ENCODE peak calls at places on chromosomes 4 and X, in eight cellular contexts. One of them, this sample, is unnamed.

GRCh38 chr4:61572160-61572559 is 372.0 kb downstream of the ADGRL3 start:
- DNase-seq in fibroblast of lung: peak; percentile 60
- DNase-seq in lower leg skin: no peak
- DNase-seq in suprapubic skin: no peak
- DNase-seq in hepatocyte: no peak
- DNase-seq in uterus: no peak
- DNase-seq in esophagus muscularis mucosa: no peak
- DNase-seq in fibroblast of the aortic adventitia: no peak
- DNase-seq in this sample: peak; percentile 83

GRCh38 chr4:3687538-3687937 is 78.6 kb upstream of the ADRA2C start:
- DNase-seq in lower leg skin: no peak
- DNase-seq in uterus: no peak
- DNase-seq in hepatocyte: no peak
- DNase-seq in fibroblast of lung: no peak
- DNase-seq in suprapubic skin: peak; percentile 40
- DNase-seq in fibroblast of the aortic adventitia: no peak
- DNase-seq in esophagus muscularis mucosa: no peak
- DNase-seq in this sample: no peak

GRCh38 chrX:16433021-16433420 is 216.9 kb upstream of the S100G start:
- DNase-seq in uterus: no peak
- DNase-seq in lower leg skin: no peak
- DNase-seq in esophagus muscularis mucosa: no peak
- DNase-seq in suprapubic skin: no peak
- DNase-seq in fibroblast of lung: no peak
- DNase-seq in fibroblast of the aortic adventitia: no peak
- DNase-seq in hepatocyte: no peak
- DNase-seq in this sample: no peak

GRCh38 chr4:26325191-26325590 is 4.4 kb downstream of the RBPJ start:
- DNase-seq in lower leg skin: no peak
- DNase-seq in fibroblast of lung: peak; percentile 74
- DNase-seq in fibroblast of the aortic adventitia: peak; percentile 67
- DNase-seq in uterus: no peak
- DNase-seq in hepatocyte: peak; percentile 34
- DNase-seq in suprapubic skin: no peak
- DNase-seq in esophagus muscularis mucosa: no peak
- DNase-seq in this sample: peak; percentile 76

GRCh38 chr4:74624351-74625151 is 169.8 kb downstream of the BTC start:
- DNase-seq in suprapubic skin: no peak
- DNase-seq in fibroblast of the aortic adventitia: peak; percentile 75
- DNase-seq in uterus: no peak
- DNase-seq in esophagus muscularis mucosa: no peak
- DNase-seq in lower leg skin: no peak
- DNase-seq in fibroblast of lung: peak; percentile 98
- DNase-seq in hepatocyte: peak; percentile 59
- DNase-seq in this sample: peak; percentile 97

GRCh38 chr4:4412661-4413372 is 25.9 kb downstream of the NSG1 start:
- DNase-seq in fibroblast of the aortic adventitia: no peak
- DNase-seq in fibroblast of lung: no peak
- DNase-seq in lower leg skin: no peak
- DNase-seq in suprapubic skin: no peak
- DNase-seq in uterus: no peak
- DNase-seq in esophagus muscularis mucosa: no peak
- DNase-seq in hepatocyte: no peak
- DNase-seq in this sample: no peak

GRCh38 chrX:50114113-50114512 is 86.7 kb downstream of the AKAP4 start:
- DNase-seq in uterus: no peak
- DNase-seq in fibroblast of lung: no peak
- DNase-seq in fibroblast of the aortic adventitia: no peak
- DNase-seq in esophagus muscularis mucosa: no peak
- DNase-seq in hepatocyte: peak; percentile 29
- DNase-seq in lower leg skin: no peak
- DNase-seq in suprapubic skin: no peak
- DNase-seq in this sample: no peak

GRCh38 chr4:140426610-140427103 is 791 bp downstream of the CLGN start:
- DNase-seq in fibroblast of lung: peak; percentile 1
- DNase-seq in suprapubic skin: peak; percentile 41
- DNase-seq in esophagus muscularis mucosa: no peak
- DNase-seq in uterus: no peak
- DNase-seq in lower leg skin: no peak
- DNase-seq in hepatocyte: peak; percentile 19
- DNase-seq in fibroblast of the aortic adventitia: no peak
- DNase-seq in this sample: no peak

GRCh38 chrX:9988762-9989161 is 21.6 kb downstream of the CLDN34 start:
- DNase-seq in suprapubic skin: no peak
- DNase-seq in uterus: no peak
- DNase-seq in esophagus muscularis mucosa: no peak
- DNase-seq in hepatocyte: no peak
- DNase-seq in fibroblast of the aortic adventitia: peak; percentile 41
- DNase-seq in lower leg skin: no peak
- DNase-seq in fibroblast of lung: peak; percentile 18
- DNase-seq in this sample: peak; percentile 45

GRCh38 chr4:2817701-2818350 is 24.9 kb downstream of the SH3BP2 start:
- DNase-seq in lower leg skin: no peak
- DNase-seq in fibroblast of lung: no peak
- DNase-seq in esophagus muscularis mucosa: no peak
- DNase-seq in hepatocyte: peak; percentile 86
- DNase-seq in fibroblast of the aortic adventitia: no peak
- DNase-seq in suprapubic skin: no peak
- DNase-seq in uterus: no peak
- DNase-seq in this sample: no peak

GRCh38 chrX:22249371-22249770 is 23.3 kb upstream of the CBLL2 start:
- DNase-seq in hepatocyte: no peak
- DNase-seq in fibroblast of lung: no peak
- DNase-seq in lower leg skin: no peak
- DNase-seq in suprapubic skin: no peak
- DNase-seq in fibroblast of the aortic adventitia: no peak
- DNase-seq in uterus: no peak
- DNase-seq in esophagus muscularis mucosa: no peak
- DNase-seq in this sample: no peak

GRCh38 chr4:185128272-185129119 is 14.6 kb upstream of the SLC25A4 start:
- DNase-seq in hepatocyte: peak; percentile 26
- DNase-seq in fibroblast of the aortic adventitia: no peak
- DNase-seq in fibroblast of lung: no peak
- DNase-seq in suprapubic skin: no peak
- DNase-seq in esophagus muscularis mucosa: no peak
- DNase-seq in lower leg skin: no peak
- DNase-seq in uterus: peak; percentile 33
- DNase-seq in this sample: peak; percentile 14

GRCh38 chrX:57573754-57574153 is 18.1 kb upstream of the ZXDB start:
- DNase-seq in fibroblast of lung: peak; percentile 22
- DNase-seq in fibroblast of the aortic adventitia: peak; percentile 43
- DNase-seq in hepatocyte: no peak
- DNase-seq in uterus: no peak
- DNase-seq in esophagus muscularis mucosa: no peak
- DNase-seq in lower leg skin: no peak
- DNase-seq in suprapubic skin: no peak
- DNase-seq in this sample: peak; percentile 36

GRCh38 chr4:86387013-86387412 is 27.2 kb upstream of the MAPK10 start:
- DNase-seq in fibroblast of the aortic adventitia: no peak
- DNase-seq in uterus: no peak
- DNase-seq in lower leg skin: no peak
- DNase-seq in fibroblast of lung: no peak
- DNase-seq in suprapubic skin: no peak
- DNase-seq in esophagus muscularis mucosa: no peak
- DNase-seq in hepatocyte: no peak
- DNase-seq in this sample: no peak

GRCh38 chr4:169309326-169309967 is 38.7 kb upstream of the SH3RF1 start:
- DNase-seq in uterus: no peak
- DNase-seq in suprapubic skin: no peak
- DNase-seq in esophagus muscularis mucosa: no peak
- DNase-seq in fibroblast of lung: no peak
- DNase-seq in lower leg skin: no peak
- DNase-seq in hepatocyte: no peak
- DNase-seq in fibroblast of the aortic adventitia: no peak
- DNase-seq in this sample: no peak

GRCh38 chr4:169305651-169306050 is 34.9 kb upstream of the SH3RF1 start:
- DNase-seq in fibroblast of the aortic adventitia: no peak
- DNase-seq in suprapubic skin: no peak
- DNase-seq in esophagus muscularis mucosa: no peak
- DNase-seq in lower leg skin: no peak
- DNase-seq in hepatocyte: no peak
- DNase-seq in uterus: no peak
- DNase-seq in fibroblast of lung: no peak
- DNase-seq in this sample: peak; percentile 30

GRCh38 chr4:169307581-169307980 is 36.8 kb upstream of the SH3RF1 start:
- DNase-seq in esophagus muscularis mucosa: no peak
- DNase-seq in suprapubic skin: no peak
- DNase-seq in lower leg skin: no peak
- DNase-seq in hepatocyte: peak; percentile 55
- DNase-seq in uterus: no peak
- DNase-seq in fibroblast of lung: no peak
- DNase-seq in fibroblast of the aortic adventitia: no peak
- DNase-seq in this sample: no peak

DNA sequence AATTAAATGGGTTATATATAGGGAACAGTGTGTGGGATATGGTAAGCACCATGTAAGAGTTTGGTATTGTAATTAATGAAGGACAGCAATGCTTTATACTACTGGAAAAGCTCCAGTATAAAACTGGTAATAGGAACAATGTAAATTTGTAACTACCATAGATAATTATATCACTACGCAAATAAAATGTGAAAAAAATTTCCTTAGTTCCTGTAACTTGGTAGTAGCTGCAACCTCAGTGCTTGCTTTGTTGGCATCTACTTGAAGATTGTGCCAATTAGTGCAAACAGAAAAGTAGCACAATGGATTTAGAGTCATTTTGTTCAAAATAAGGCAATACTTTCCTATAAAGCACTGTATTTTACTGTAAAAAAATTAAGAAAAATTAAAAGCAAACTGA is 34.4 kb upstream of the SH3RF1 start:
- DNase-seq in hepatocyte: no peak
- DNase-seq in suprapubic skin: no peak
- DNase-seq in fibroblast of the aortic adventitia: no peak
- DNase-seq in lower leg skin: no peak
- DNase-seq in fibroblast of lung: no peak
- DNase-seq in esophagus muscularis mucosa: no peak
- DNase-seq in uterus: no peak
- DNase-seq in this sample: no peak
- TF ChIP-seq CTCF in hepatocyte: no peak
- TF ChIP-seq CTCF in suprapubic skin: no peak
- TF ChIP-seq CTCF in fibroblast of the aortic adventitia: no peak
- TF ChIP-seq CTCF in lower leg skin: no peak
- TF ChIP-seq CTCF in fibroblast of lung: no peak
- TF ChIP-seq CTCF in esophagus muscularis mucosa: no peak
- TF ChIP-seq CTCF in uterus: no peak
- TF ChIP-seq CTCF in this sample: no peak

GRCh38 chr4:8438743-8439142 is 1.8 kb downstream of the ACOX3 start:
- DNase-seq in esophagus muscularis mucosa: no peak
- DNase-seq in fibroblast of lung: peak; percentile 11
- DNase-seq in suprapubic skin: no peak
- DNase-seq in hepatocyte: no peak
- DNase-seq in fibroblast of the aortic adventitia: no peak
- DNase-seq in uterus: no peak
- DNase-seq in lower leg skin: no peak
- DNase-seq in this sample: no peak

GRCh38 chr4:8434251-8435073 is 6.1 kb downstream of the ACOX3 start:
- DNase-seq in hepatocyte: no peak
- DNase-seq in esophagus muscularis mucosa: no peak
- DNase-seq in fibroblast of the aortic adventitia: no peak
- DNase-seq in fibroblast of lung: no peak
- DNase-seq in lower leg skin: no peak
- DNase-seq in suprapubic skin: no peak
- DNase-seq in uterus: no peak
- DNase-seq in this sample: no peak

GRCh38 chr4:8439168-8439567 is 1.4 kb downstream of the ACOX3 start:
- DNase-seq in lower leg skin: no peak
- DNase-seq in fibroblast of the aortic adventitia: peak; percentile 9
- DNase-seq in suprapubic skin: no peak
- DNase-seq in uterus: no peak
- DNase-seq in hepatocyte: no peak
- DNase-seq in esophagus muscularis mucosa: no peak
- DNase-seq in fibroblast of lung: peak; percentile 57
- DNase-seq in this sample: peak; percentile 30

GRCh38 chr4:8433181-8433580 is 7.3 kb downstream of the ACOX3 start:
- DNase-seq in uterus: no peak
- DNase-seq in hepatocyte: no peak
- DNase-seq in esophagus muscularis mucosa: no peak
- DNase-seq in lower leg skin: no peak
- DNase-seq in fibroblast of lung: no peak
- DNase-seq in fibroblast of the aortic adventitia: no peak
- DNase-seq in suprapubic skin: no peak
- DNase-seq in this sample: no peak

DNA sequence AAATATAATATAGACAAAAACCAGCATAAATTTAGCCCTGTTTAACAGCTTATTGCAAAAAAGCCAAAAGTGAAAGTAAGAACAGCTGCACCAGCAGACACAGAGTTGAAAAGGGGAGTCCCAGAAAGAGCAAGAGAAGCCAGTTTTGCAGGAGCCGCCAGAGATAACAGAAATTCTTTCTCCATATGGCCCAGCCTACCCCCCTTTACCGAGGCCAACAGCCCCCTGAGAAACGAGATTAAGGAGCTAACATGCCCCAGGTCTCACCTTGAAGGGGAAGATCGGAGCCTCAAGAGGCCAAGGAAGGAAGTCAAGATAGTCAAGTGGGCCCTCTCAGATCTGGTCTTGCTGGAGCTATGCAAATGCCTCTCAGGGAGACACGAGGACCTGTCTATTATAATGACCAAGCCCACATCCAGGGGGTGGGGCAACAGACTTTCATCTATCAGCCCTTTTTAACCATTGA is 4.8 kb downstream of the ACOX3 start:
- DNase-seq in lower leg skin: no peak
- DNase-seq in hepatocyte: no peak
- DNase-seq in fibroblast of lung: peak; percentile 20
- DNase-seq in esophagus muscularis mucosa: no peak
- DNase-seq in fibroblast of the aortic adventitia: peak; percentile 44
- DNase-seq in suprapubic skin: no peak
- DNase-seq in uterus: no peak
- DNase-seq in this sample: peak; percentile 56
- H3K4me3 ChIP-seq in lower leg skin: no peak overlapping the region
- H3K4me3 ChIP-seq in hepatocyte: no peak overlapping the region
- H3K4me3 ChIP-seq in fibroblast of lung: peak overlapping the region; percentile 32
- H3K4me3 ChIP-seq in esophagus muscularis mucosa: peak overlapping the region; percentile 39
- H3K4me3 ChIP-seq in fibroblast of the aortic adventitia: peak overlapping the region; percentile 62
- H3K4me3 ChIP-seq in suprapubic skin: peak overlapping the region; percentile 36
- H3K4me3 ChIP-seq in uterus: peak overlapping the region; percentile 5
- H3K4me3 ChIP-seq in this sample: peak overlapping the region; percentile 55

DNA sequence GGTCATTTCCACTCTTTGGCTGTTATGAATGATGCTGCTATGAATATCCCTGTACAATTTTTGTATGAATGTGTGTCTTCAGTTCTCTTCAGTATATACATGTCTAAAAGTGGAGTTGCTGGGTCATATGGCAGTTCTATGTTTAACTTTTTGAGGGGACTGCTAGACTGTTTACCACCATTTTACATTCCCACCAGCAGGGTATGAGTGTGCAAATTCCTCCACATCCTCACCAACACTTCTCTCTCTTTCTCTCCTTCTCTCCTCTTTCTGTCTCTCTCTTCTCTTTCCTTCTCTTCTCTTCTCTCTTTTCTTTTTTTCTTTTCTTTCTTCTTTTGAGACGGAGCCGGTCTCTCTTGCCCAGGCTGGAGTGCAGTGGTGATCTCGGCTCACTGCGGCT is 7.8 kb downstream of the WWC2 start:
- DNase-seq in fibroblast of lung: no peak
- DNase-seq in suprapubic skin: no peak
- DNase-seq in fibroblast of the aortic adventitia: no peak
- DNase-seq in lower leg skin: no peak
- DNase-seq in uterus: no peak
- DNase-seq in esophagus muscularis mucosa: no peak
- DNase-seq in hepatocyte: no peak
- DNase-seq in this sample: peak; percentile 36
- TF ChIP-seq CTCF in fibroblast of lung: no peak
- TF ChIP-seq CTCF in suprapubic skin: no peak
- TF ChIP-seq CTCF in fibroblast of the aortic adventitia: peak; percentile 10
- TF ChIP-seq CTCF in lower leg skin: no peak
- TF ChIP-seq CTCF in uterus: no peak
- TF ChIP-seq CTCF in esophagus muscularis mucosa: no peak
- TF ChIP-seq CTCF in hepatocyte: no peak
- TF ChIP-seq CTCF in this sample: peak; percentile 25

GRCh38 chr4:183449193-183449888 is 4.9 kb downstream of the CDKN2AIP start:
- DNase-seq in fibroblast of lung: peak; percentile 53
- DNase-seq in esophagus muscularis mucosa: no peak
- DNase-seq in hepatocyte: no peak
- DNase-seq in fibroblast of the aortic adventitia: peak; percentile 51
- DNase-seq in uterus: no peak
- DNase-seq in lower leg skin: no peak
- DNase-seq in suprapubic skin: no peak
- DNase-seq in this sample: peak; percentile 77
- H3K4me3 ChIP-seq in fibroblast of lung: no peak overlapping the region
- H3K4me3 ChIP-seq in esophagus muscularis mucosa: no peak overlapping the region
- H3K4me3 ChIP-seq in hepatocyte: no peak overlapping the region
- H3K4me3 ChIP-seq in fibroblast of the aortic adventitia: no peak overlapping the region
- H3K4me3 ChIP-seq in uterus: no peak overlapping the region
- H3K4me3 ChIP-seq in lower leg skin: no peak overlapping the region
- H3K4me3 ChIP-seq in suprapubic skin: no peak overlapping the region
- H3K4me3 ChIP-seq in this sample: no peak overlapping the region